ENCODE peak calls at places on chromosomes 5 and 9, in ten cellular contexts. B, G, Y, W, R, N, S, U, E and P are unnamed samples.

GRCh38 chr5:107893642-107894041 is 222.9 kb upstream of the EFNA5 start:
- DNase-seq in U (no peak), W (no peak), B (peak; percentile 32), N (no peak), R (no peak), E (no peak), S (peak; percentile 83), G (no peak), Y (peak; percentile 1), P (peak; percentile 76)

GRCh38 chr9:129587487-129588262 is 33.2 kb downstream of the C9orf50 start:
- DNase-seq in W (no peak), E (no peak), Y (no peak), S (no peak), B (peak; percentile 61), R (no peak), N (no peak), G (no peak), U (no peak), P (no peak)

GRCh38 chr5:75710630-75711029 is 6.6 kb downstream of the POC5 start:
- DNase-seq in B (no peak), E (no peak), W (no peak), Y (peak; percentile 23), N (no peak), G (no peak), S (no peak), U (no peak), R (no peak), P (no peak)

GRCh38 chr5:75588666-75589065 is 22.6 kb upstream of the ANKDD1B start:
- DNase-seq in Y (no peak), G (no peak), S (no peak), N (no peak), E (no peak), B (no peak), W (no peak), U (no peak), R (no peak), P (no peak)

GRCh38 chr5:145903113-145903512 is 30.3 kb upstream of the GRXCR2 start:
- DNase-seq in Y (no peak), N (no peak), E (no peak), R (no peak), B (no peak), S (no peak), G (peak; percentile 18), W (no peak), U (no peak), P (no peak)

GRCh38 chr9:128125575-128126354 is 1.8 kb downstream of the PTGES2 start:
- DNase-seq in S (no peak), B (no peak), G (no peak), W (no peak), R (no peak), U (no peak), N (no peak), E (peak; percentile 22), Y (no peak), P (no peak)

GRCh38 chr5:72252574-72253155 is 67.4 kb downstream of the MRPS27 start:
- DNase-seq in Y (no peak), N (no peak), G (no peak), W (no peak), S (no peak), R (no peak), U (no peak), B (no peak), E (no peak), P (no peak)

GRCh38 chr5:40171971-40172370 is 507.7 kb upstream of the PTGER4 start:
- DNase-seq in W (no peak), R (no peak), B (peak; percentile 81), Y (no peak), S (peak; percentile 87), N (no peak), G (no peak), E (no peak), U (no peak), P (no peak)

DNA sequence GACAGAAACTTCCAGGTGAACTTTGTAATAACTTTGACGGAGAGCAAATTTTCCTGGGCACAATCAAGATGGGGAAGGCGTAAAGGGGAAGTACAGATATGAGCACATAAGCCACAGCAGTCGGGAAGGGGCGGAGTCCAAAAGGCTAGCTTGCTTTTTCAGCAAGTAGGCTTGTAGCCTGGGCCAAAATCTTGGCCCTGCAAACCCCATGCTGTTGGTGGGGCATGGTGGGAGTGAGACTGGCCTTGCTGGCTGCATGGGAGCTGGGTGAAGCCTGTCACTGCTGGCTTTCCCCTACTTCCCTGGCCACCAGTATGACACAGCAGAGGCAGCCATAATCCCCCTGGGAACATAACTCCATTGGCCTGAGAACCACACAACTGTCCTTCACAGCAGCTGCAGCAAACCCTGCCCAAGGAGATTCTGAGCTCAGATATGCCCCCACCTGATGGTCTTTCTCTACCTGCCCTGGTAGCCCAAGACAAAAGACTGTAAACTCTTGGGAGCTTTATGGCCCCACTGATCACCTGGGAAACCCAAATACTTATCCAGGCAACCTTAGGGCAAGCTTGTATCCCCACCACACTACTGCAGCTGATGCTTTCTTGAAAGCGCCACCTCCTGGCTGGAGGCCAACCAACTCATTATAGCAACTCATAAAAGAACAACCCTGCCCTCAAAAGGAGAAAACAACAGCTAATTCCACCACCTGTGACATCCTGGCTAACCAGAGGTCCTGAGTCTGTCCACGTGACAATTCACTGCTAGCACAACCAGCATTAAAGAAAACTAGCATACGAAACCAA is 24.0 kb downstream of the DCTN4 start:
- DNase-seq in R (no peak), G (no peak), B (no peak), E (peak; percentile 86), N (peak; percentile 44), W (no peak), Y (peak; percentile 96), U (peak; percentile 81), S (no peak), P (no peak)
- TF ChIP-seq CTCF in R (no peak), G (no peak), B (no peak), E (no peak), N (no peak), W (no peak), Y (peak; percentile 5), U (no peak), S (no peak), P (no peak)

DNA sequence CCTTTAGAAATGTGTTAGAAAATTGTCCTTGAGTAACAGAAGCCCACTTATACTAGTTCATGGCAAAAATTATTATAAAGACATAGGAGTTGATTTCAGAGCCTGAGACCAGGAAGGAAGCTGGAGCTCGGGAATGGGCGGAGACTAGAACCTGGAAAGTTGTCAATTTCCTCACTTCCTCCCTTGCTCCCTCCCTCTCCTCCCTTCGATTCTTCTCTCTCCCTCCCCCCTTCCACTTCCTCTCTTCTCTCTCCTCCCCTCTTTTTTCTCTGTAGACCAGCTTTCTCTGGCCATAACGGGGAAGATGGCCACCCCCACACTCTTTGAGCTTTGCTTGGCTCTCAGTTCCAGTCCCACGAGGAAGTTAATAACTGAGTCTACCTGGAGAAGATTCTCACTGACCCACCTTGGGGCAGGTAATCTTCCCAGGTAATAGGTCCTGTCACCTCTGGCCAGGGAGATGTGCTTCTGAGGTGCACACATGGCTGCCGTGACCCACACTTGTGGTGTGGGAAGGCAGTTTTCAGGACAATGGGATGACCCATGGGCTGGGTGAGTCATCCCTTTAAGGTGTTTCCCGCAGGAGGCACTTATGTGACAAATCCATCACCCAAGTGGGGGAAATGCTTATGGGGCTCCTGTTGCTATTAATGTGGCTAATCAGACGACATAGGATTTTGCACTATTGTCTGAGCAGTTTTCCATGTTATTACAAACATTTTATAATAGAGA is 78.7 kb downstream of the HSPA4 start:
- DNase-seq in N (no peak), Y (peak; percentile 4), B (no peak), S (peak; percentile 48), R (no peak), U (no peak), W (no peak), G (no peak), E (no peak), P (no peak)
- H3K4me3 ChIP-seq in N (no peak overlapping the region), Y (no peak overlapping the region), B (no peak overlapping the region), S (no peak overlapping the region), R (no peak overlapping the region), U (no peak overlapping the region), W (no peak overlapping the region), G (no peak overlapping the region), E (no peak overlapping the region), P (no peak overlapping the region)

GRCh38 chr5:163565931-163566608 is 60.7 kb downstream of the MAT2B start:
- DNase-seq in U (no peak), W (no peak), R (peak; percentile 34), N (no peak), Y (peak; percentile 2), S (peak; percentile 33), G (no peak), E (peak; percentile 49), B (peak; percentile 36), P (no peak)

GRCh38 chr5:163567811-163568210 is 62.4 kb downstream of the MAT2B start:
- DNase-seq in G (no peak), N (no peak), Y (no peak), R (no peak), E (no peak), U (no peak), S (no peak), W (no peak), B (no peak), P (no peak)

GRCh38 chr5:163571755-163572154 is 66.3 kb downstream of the MAT2B start:
- DNase-seq in S (peak; percentile 14), U (no peak), G (no peak), R (no peak), B (peak; percentile 97), E (no peak), N (no peak), W (no peak), Y (no peak), P (peak; percentile 98)

GRCh38 chr5:163566678-163567077 is 61.3 kb downstream of the MAT2B start:
- DNase-seq in Y (no peak), G (no peak), W (no peak), U (no peak), R (no peak), N (no peak), E (no peak), B (no peak), S (no peak), P (no peak)

GRCh38 chr5:163569284-163569683 is 63.9 kb downstream of the MAT2B start:
- DNase-seq in R (no peak), U (no peak), G (no peak), W (no peak), S (peak; percentile 49), E (no peak), N (no peak), Y (no peak), B (peak; percentile 73), P (peak; percentile 48)
- TF ChIP-seq CTCF in R (peak; percentile 2), U (no peak), G (no peak), W (no peak), S (peak; percentile 32), E (no peak), N (no peak), Y (no peak), B (peak; percentile 64), P (peak; percentile 37)

GRCh38 chr9:120918931-120919638 is 7.5 kb downstream of the TRAF1 start:
- DNase-seq in B (no peak), W (no peak), S (no peak), U (no peak), E (no peak), G (no peak), N (no peak), R (peak; percentile 67), Y (no peak), P (no peak)

GRCh38 chr9:120919639-120920494 is 6.7 kb downstream of the TRAF1 start:
- DNase-seq in N (peak; percentile 79), U (no peak), E (no peak), Y (no peak), W (no peak), R (no peak), G (no peak), S (no peak), B (no peak), P (no peak)

GRCh38 chr9:120922404-120923173 is 4.0 kb downstream of the TRAF1 start:
- DNase-seq in U (peak; percentile 36), R (no peak), G (no peak), Y (no peak), B (no peak), N (no peak), S (no peak), W (no peak), E (no peak), P (no peak)

GRCh38 chr9:120921751-120922181 is 4.8 kb downstream of the TRAF1 start:
- DNase-seq in B (no peak), W (no peak), E (no peak), R (no peak), G (no peak), U (no peak), Y (no peak), N (no peak), S (no peak), P (no peak)

GRCh38 chr9:120920495-120921178 is 6.0 kb downstream of the TRAF1 start:
- DNase-seq in N (no peak), B (no peak), W (no peak), U (no peak), Y (no peak), S (no peak), G (no peak), R (no peak), E (no peak), P (no peak)
- H3K4me3 ChIP-seq in N (no peak overlapping the region), B (no peak overlapping the region), W (no peak overlapping the region), U (no peak overlapping the region), Y (no peak overlapping the region), S (no peak overlapping the region), G (no peak overlapping the region), R (no peak overlapping the region), E (no peak overlapping the region), P (no peak overlapping the region)